ENCODE peak calls at places on chromosomes 6 and 20, in seven cellular contexts. Q, S, P, B, A, E and X are unnamed samples.

GRCh38 chr6:113909224-113909856 is 52.2 kb downstream of the MARCKS start:
- DNase-seq in E (no peak), Q (peak; percentile 78), B (peak; percentile 76), P (peak; percentile 73), S (peak; percentile 83), A (no peak), X (peak; percentile 72)

GRCh38 chr20:16758459-16759160 is 10.5 kb downstream of the OTOR start:
- DNase-seq in B (no peak), P (no peak), S (no peak), Q (no peak), E (no peak), A (no peak), X (no peak)

GRCh38 chr6:45163952-45164766 is 164.0 kb upstream of the RUNX2 start:
- DNase-seq in B (no peak), E (no peak), Q (no peak), A (no peak), P (no peak), S (no peak), X (peak; percentile 75)

GRCh38 chr6:136468711-136469110 is 81.5 kb downstream of the MAP7 start:
- DNase-seq in P (no peak), S (no peak), E (no peak), B (no peak), Q (no peak), A (no peak), X (no peak)

GRCh38 chr6:36075656-36076055 is 48.0 kb downstream of the MAPK14 start:
- DNase-seq in A (no peak), Q (no peak), B (no peak), S (no peak), E (no peak), P (no peak), X (peak; percentile 6)

GRCh38 chr6:6730831-6731230 is 142.3 kb downstream of the LY86 start:
- DNase-seq in P (peak; percentile 86), Q (peak; percentile 85), E (peak; percentile 84), A (peak; percentile 40), B (peak; percentile 96), S (peak; percentile 96), X (no peak)

GRCh38 chr6:33147807-33148666 is 44.2 kb downstream of the COL11A2 start:
- DNase-seq in E (no peak), S (peak; percentile 73), Q (peak; percentile 63), A (no peak), P (peak; percentile 32), B (peak; percentile 76), X (peak; percentile 35)

GRCh38 chr6:69265090-69265489 is 531.7 kb downstream of the LMBRD1 start:
- DNase-seq in A (no peak), E (no peak), B (no peak), P (no peak), Q (no peak), S (no peak), X (no peak)

GRCh38 chr6:101597711-101598110 is 204.2 kb downstream of the GRIK2 start:
- DNase-seq in E (no peak), B (peak; percentile 0), Q (peak; percentile 26), S (peak; percentile 77), A (no peak), P (peak; percentile 15), X (no peak)

GRCh38 chr20:53579581-53580375 is 13.9 kb downstream of the ZNF217 start:
- DNase-seq in B (peak; percentile 90), E (peak; percentile 37), A (no peak), P (no peak), Q (peak; percentile 85), S (peak; percentile 87), X (peak; percentile 49)

GRCh38 chr20:2402271-2402980 is 21.7 kb downstream of the TGM6 start:
- DNase-seq in P (no peak), E (no peak), S (peak; percentile 71), B (peak; percentile 10), A (no peak), Q (peak; percentile 50), X (peak; percentile 8)

GRCh38 chr6:127812985-127813681 is 87.7 kb downstream of the THEMIS start:
- DNase-seq in Q (no peak), P (no peak), E (no peak), A (no peak), B (no peak), S (no peak), X (no peak)

GRCh38 chr20:62922451-62922921 is 3.8 kb downstream of the DIDO1 start:
- DNase-seq in P (no peak), B (no peak), Q (no peak), S (no peak), E (no peak), A (no peak), X (peak; percentile 64)

GRCh38 chr6:28585335-28585734 is 59.7 kb downstream of the GPX5 start:
- DNase-seq in E (no peak), B (peak; percentile 61), A (no peak), S (no peak), Q (no peak), P (no peak), X (no peak)

GRCh38 chr6:11702039-11702795 is 76.4 kb downstream of the ADTRP start:
- DNase-seq in Q (peak; percentile 45), B (no peak), S (peak; percentile 54), E (no peak), A (no peak), P (no peak), X (no peak)

GRCh38 chr20:62012631-62013030 is 53.0 kb downstream of the TAF4 start:
- DNase-seq in B (no peak), Q (no peak), S (no peak), P (no peak), A (no peak), E (no peak), X (no peak)

GRCh38 chr6:104969108-104969507 is 12.2 kb downstream of the LIN28B start:
- DNase-seq in Q (no peak), E (no peak), A (no peak), B (no peak), P (no peak), S (no peak), X (no peak)

GRCh38 chr6:149242883-149243282 is 74.6 kb upstream of the TAB2 start:
- DNase-seq in S (no peak), B (peak; percentile 60), E (no peak), P (no peak), A (no peak), Q (peak; percentile 21), X (no peak)

DNA sequence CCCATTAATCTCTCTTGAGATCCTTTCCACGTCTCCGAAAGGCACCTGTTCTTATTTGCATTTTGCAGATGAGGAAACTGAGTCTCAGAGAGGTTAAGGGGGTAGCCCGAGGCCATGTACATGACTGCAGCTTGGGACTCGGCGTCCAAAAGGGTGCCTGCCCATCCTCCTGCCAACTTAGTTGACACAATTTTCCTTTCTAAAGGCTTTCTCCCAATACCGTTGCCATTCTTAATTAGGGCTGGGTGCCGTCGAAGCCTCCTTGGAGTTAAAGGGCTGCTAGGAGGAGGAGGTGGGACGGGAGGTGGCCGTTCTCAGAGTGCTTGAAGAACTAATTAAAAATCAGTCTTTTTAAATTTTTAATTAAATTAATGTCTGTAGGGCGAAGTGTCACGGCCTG is 546 bp upstream of the PSMG4 start:
- DNase-seq in E (no peak), S (no peak), B (no peak), P (no peak), Q (no peak), A (no peak), X (no peak)
- H3K4me3 ChIP-seq in E (peak overlapping the region; percentile 93), S (peak overlapping the region; percentile 54), B (peak overlapping the region; percentile 71), P (peak overlapping the region; percentile 88), Q (peak overlapping the region; percentile 50), A (peak overlapping the region; percentile 98), X (peak overlapping the region; percentile 36)

GRCh38 chr6:14804001-14804401 is 441.9 kb upstream of the JARID2 start:
- DNase-seq in Q (peak; percentile 43), B (no peak), A (no peak), E (no peak), P (no peak), S (peak; percentile 50), X (no peak)
- TF ChIP-seq CTCF in Q (no peak), B (no peak), A (no peak), E (no peak), P (no peak), S (no peak), X (no peak)

GRCh38 chr6:138160329-138161117 is 1.2 kb upstream of the ARFGEF3 start:
- DNase-seq in B (no peak), E (no peak), S (no peak), A (no peak), Q (no peak), P (no peak), X (no peak)
- H3K4me3 ChIP-seq in B (no peak overlapping the region), E (no peak overlapping the region), S (no peak overlapping the region), A (no peak overlapping the region), Q (no peak overlapping the region), P (peak overlapping the region; percentile 69), X (no peak overlapping the region)

GRCh38 chr6:122781716-122782115 is 2.2 kb downstream of the FABP7 start:
- DNase-seq in P (no peak), B (no peak), S (no peak), Q (no peak), A (no peak), E (no peak), X (no peak)
- TF ChIP-seq CTCF in P (no peak), B (no peak), S (no peak), Q (no peak), A (no peak), E (no peak), X (no peak)

GRCh38 chr6:159654483-159655098 is 38.5 kb downstream of the SOD2 start:
- DNase-seq in B (peak; percentile 79), P (peak; percentile 59), A (no peak), E (no peak), S (peak; percentile 74), Q (peak; percentile 65), X (peak; percentile 59)
- H3K4me3 ChIP-seq in B (no peak overlapping the region), P (no peak overlapping the region), A (no peak overlapping the region), E (no peak overlapping the region), S (no peak overlapping the region), Q (no peak overlapping the region), X (no peak overlapping the region)

DNA sequence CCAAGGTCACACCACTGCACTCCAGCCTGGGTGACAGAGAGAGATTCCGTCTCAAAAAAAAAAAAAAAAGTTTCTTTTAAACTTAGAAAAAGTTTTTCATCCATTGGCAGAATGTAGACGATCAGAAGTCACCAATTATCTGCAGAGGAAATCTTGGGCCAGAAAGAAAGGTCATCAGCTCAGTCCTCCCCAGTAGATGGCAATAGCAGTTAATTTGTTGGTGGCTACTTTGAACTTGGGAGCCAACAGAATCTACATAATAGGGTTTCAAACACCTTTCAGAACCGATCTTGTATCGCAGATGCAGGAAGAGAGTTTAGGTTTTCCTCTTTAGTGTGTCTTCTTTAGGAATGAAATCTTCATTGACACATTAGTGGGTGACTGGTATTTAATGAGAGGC is 41.7 kb downstream of the LBP start:
- DNase-seq in P (no peak), A (no peak), E (no peak), S (no peak), B (no peak), Q (no peak), X (no peak)
- TF ChIP-seq CTCF in P (no peak), A (no peak), E (no peak), S (peak; percentile 19), B (no peak), Q (no peak), X (no peak)